ENCODE peak calls at places on chromosomes 4 and X, in nine cellular contexts. R, I, Q, E, K, V, M, A and F are unnamed samples. For H3K36me3, the result is how much of the 10 kb centered on the place peaks cover.

GRCh38 chrX:2330910-2331309 is 169.9 kb downstream of the DHRSX start:
- DNase-seq in R (no peak), I (no peak), Q (no peak), E (no peak), K (no peak), V (no peak), M (no peak), A (no peak), F (no peak)

GRCh38 chrX:46912098-46912672 is at the start of gene JADE3:
- DNase-seq in R (peak), I (peak), Q (peak), E (peak), K (peak), V (peak), M (peak), A (peak), F (peak)

GRCh38 chrX:108527724-108528123 is 88.1 kb downstream of the COL4A5 start:
- DNase-seq in R (no peak), I (no peak), Q (no peak), E (no peak), K (no peak), V (no peak), M (no peak), A (no peak), F (no peak)

GRCh38 chrX:46913710-46914109 is 1.5 kb downstream of the JADE3 start:
- DNase-seq in R (peak), I (peak), Q (peak), E (no peak), K (peak), V (peak), M (peak), A (peak), F (peak)

GRCh38 chr4:140140566-140140965 is 13.4 kb downstream of the MAML3 start:
- DNase-seq in R (no peak), I (no peak), Q (no peak), E (no peak), K (no peak), V (no peak), M (no peak), A (no peak), F (no peak)

GRCh38 chr4:145177906-145178538 is 2.4 kb downstream of the OTUD4 start:
- DNase-seq in R (no peak), I (peak), Q (no peak), E (no peak), K (peak), V (peak), M (peak), A (no peak), F (peak)

GRCh38 chr4:177671845-177672244 is 229.6 kb upstream of the AGA start:
- DNase-seq in R (no peak), I (no peak), Q (no peak), E (no peak), K (no peak), V (no peak), M (no peak), A (no peak), F (no peak)

GRCh38 chr4:8204576-8205227 is 5.6 kb downstream of the SH3TC1 start:
- DNase-seq in R (no peak), I (no peak), Q (no peak), E (no peak), K (no peak), V (no peak), M (no peak), A (no peak), F (no peak)

GRCh38 chr4:81214518-81215218 is 354 bp downstream of the PRKG2 start:
- DNase-seq in R (peak), I (peak), Q (peak), E (no peak), K (peak), V (peak), M (peak), A (peak), F (peak)

GRCh38 chrX:75546724-75547123 is 23.9 kb upstream of the ZDHHC15 start:
- DNase-seq in R (no peak), I (no peak), Q (no peak), E (no peak), K (no peak), V (no peak), M (no peak), A (no peak), F (no peak)

GRCh38 chr4:168273838-168274237 is 44.7 kb downstream of the DDX60 start:
- DNase-seq in R (no peak), I (no peak), Q (no peak), E (no peak), K (peak), V (peak), M (no peak), A (no peak), F (no peak)

GRCh38 chr4:8777320-8778196 is 94.1 kb downstream of the HMX1 start:
- DNase-seq in R (no peak), I (no peak), Q (no peak), E (no peak), K (no peak), V (no peak), M (no peak), A (no peak), F (no peak)

GRCh38 chr4:73166212-73166611 is 92.4 kb downstream of the ANKRD17 start:
- DNase-seq in R (no peak), I (no peak), Q (no peak), E (no peak), K (no peak), V (no peak), M (no peak), A (no peak), F (no peak)

GRCh38 chr4:186192068-186192751 is 843 bp downstream of the CYP4V2 start:
- DNase-seq in R (peak), I (peak), Q (peak), E (no peak), K (peak), V (peak), M (peak), A (peak), F (peak)

GRCh38 chr4:134628074-134628473 is 426.5 kb upstream of the PABPC4L start:
- DNase-seq in R (no peak), I (no peak), Q (no peak), E (no peak), K (no peak), V (peak), M (no peak), A (no peak), F (peak)

GRCh38 chr4:74262522-74262921 is 45.7 kb upstream of the EPGN start:
- DNase-seq in R (no peak), I (no peak), Q (no peak), E (no peak), K (no peak), V (no peak), M (no peak), A (no peak), F (peak)

GRCh38 chrX:118049713-118050112 is 66.9 kb downstream of the KLHL13 start:
- DNase-seq in R (no peak), I (no peak), Q (no peak), E (no peak), K (no peak), V (no peak), M (no peak), A (no peak), F (no peak)

GRCh38 chrX:113370001-113370400 is 529.4 kb upstream of the AMOT start:
- DNase-seq in R (peak), I (no peak), Q (no peak), E (no peak), K (no peak), V (no peak), M (no peak), A (peak), F (no peak)

GRCh38 chr4:121397941-121398601 is 17.3 kb upstream of the QRFPR start:
- DNase-seq in R (no peak), I (no peak), Q (no peak), E (no peak), K (no peak), V (no peak), M (no peak), A (no peak), F (no peak)

GRCh38 chrX:137118136-137118535 is 84.3 kb upstream of the GPR101 start:
- DNase-seq in R (no peak), I (no peak), Q (no peak), E (no peak), K (no peak), V (no peak), M (no peak), A (no peak), F (no peak)

GRCh38 chrX:29617725-29618124 is 597.6 kb upstream of the MAGEB2 start:
- DNase-seq in R (no peak), I (no peak), Q (no peak), E (no peak), K (no peak), V (no peak), M (no peak), A (peak), F (no peak)

GRCh38 chr4:128247906-128248305 is 39.7 kb downstream of the PGRMC2 start:
- DNase-seq in R (no peak), I (no peak), Q (no peak), E (no peak), K (no peak), V (no peak), M (no peak), A (no peak), F (no peak)

GRCh38 chr4:182582245-182582644 is 334.9 kb downstream of the DCTD start:
- DNase-seq in R (no peak), I (no peak), Q (no peak), E (no peak), K (peak), V (no peak), M (no peak), A (no peak), F (no peak)

GRCh38 chr4:173367946-173368345 is 2.8 kb upstream of the SAP30 start:
- DNase-seq in R (no peak), I (no peak), Q (no peak), E (no peak), K (peak), V (peak), M (no peak), A (no peak), F (peak)

GRCh38 chr4:1113311-1114009 is at the start of gene RNF212:
- DNase-seq in R (no peak), I (peak), Q (peak), E (no peak), K (no peak), V (peak), M (no peak), A (peak), F (no peak)

GRCh38 chrX:101550362-101550761 is at the start of gene ARMCX1:
- DNase-seq in R (peak), I (peak), Q (peak), E (peak), K (peak), V (peak), M (peak), A (peak), F (peak)

GRCh38 chr4:804804-805203 is 21.1 kb downstream of the CPLX1 start:
- DNase-seq in R (no peak), I (no peak), Q (peak), E (no peak), K (no peak), V (no peak), M (no peak), A (no peak), F (no peak)

GRCh38 chrX:4656419-4656818 is 943.0 kb upstream of the PRKX start:
- DNase-seq in R (no peak), I (no peak), Q (no peak), E (no peak), K (peak), V (no peak), M (no peak), A (no peak), F (no peak)

GRCh38 chrX:262391-262909 is 18.7 kb upstream of the PLCXD1 start:
- DNase-seq in R (no peak), I (peak), Q (peak), E (no peak), K (no peak), V (no peak), M (no peak), A (no peak), F (no peak)

GRCh38 chr4:7831330-7831729 is 108.3 kb downstream of the AFAP1 start:
- DNase-seq in R (no peak), I (no peak), Q (no peak), E (no peak), K (no peak), V (peak), M (peak), A (no peak), F (peak)

GRCh38 chr4:164977243-164978164 is at the start of gene TRIM61:
- DNase-seq in R (peak), I (peak), Q (peak), E (peak), K (no peak), V (peak), M (peak), A (no peak), F (no peak)
- H3K9ac ChIP-seq in R (no peak), I (no peak), Q (peak), E (peak), K (no peak), V (peak), M (peak), A (no peak), F (peak)

GRCh38 chr4:52718123-52718522 is 33.1 kb downstream of the ERVMER34-1 start:
- DNase-seq in R (no peak), I (no peak), Q (no peak), E (no peak), K (peak), V (peak), M (peak), A (no peak), F (no peak)
- H3K36me3 ChIP-seq in R (under half), I (under half), Q (half or more), E (half or more), K (under half), V (under half), M (under half), A (under half), F (under half)

GRCh38 chrX:96834137-96834536 is 49.6 kb upstream of the RPA4 start:
- DNase-seq in R (no peak), I (no peak), Q (no peak), E (no peak), K (no peak), V (no peak), M (no peak), A (no peak), F (no peak)

GRCh38 chrX:96837808-96838207 is 45.9 kb upstream of the RPA4 start:
- DNase-seq in R (no peak), I (no peak), Q (no peak), E (no peak), K (peak), V (peak), M (no peak), A (no peak), F (peak)

GRCh38 chrX:96841325-96841724 is 42.4 kb upstream of the RPA4 start:
- DNase-seq in R (no peak), I (no peak), Q (no peak), E (no peak), K (no peak), V (no peak), M (no peak), A (no peak), F (no peak)

GRCh38 chrX:96833333-96833732 is 50.4 kb upstream of the RPA4 start:
- DNase-seq in R (no peak), I (no peak), Q (no peak), E (no peak), K (no peak), V (no peak), M (no peak), A (no peak), F (peak)

GRCh38 chrX:96835660-96836289 is 47.9 kb upstream of the RPA4 start:
- DNase-seq in R (no peak), I (no peak), Q (no peak), E (no peak), K (no peak), V (no peak), M (no peak), A (no peak), F (no peak)
- H3K4me3 ChIP-seq in R (no peak), I (no peak), Q (no peak), E (no peak), K (no peak), V (no peak), M (no peak), A (no peak), F (no peak)

DNA sequence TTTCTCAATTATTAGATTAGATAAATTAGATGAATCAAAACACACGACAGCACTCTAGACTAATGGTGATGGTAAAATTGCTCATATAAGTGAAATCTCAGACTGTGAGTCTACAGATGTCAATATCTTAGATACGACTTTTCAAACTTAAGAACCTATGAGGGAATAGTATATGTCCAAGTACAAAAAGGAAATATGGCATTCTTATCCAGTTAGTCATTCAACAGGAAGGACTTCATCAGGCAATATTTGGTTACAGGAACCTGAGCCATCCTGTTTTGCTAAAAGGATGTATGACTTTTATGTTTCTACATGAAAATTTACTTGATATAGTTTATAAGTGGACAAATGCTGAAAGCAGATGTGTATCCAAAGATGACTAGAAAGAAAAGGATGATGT is 107.0 kb downstream of the CT47B1 start:
- DNase-seq in R (no peak), I (no peak), Q (no peak), E (no peak), K (peak), V (peak), M (no peak), A (no peak), F (no peak)
- H3K9ac ChIP-seq in R (no peak), I (no peak), Q (no peak), E (no peak), K (no peak), V (no peak), M (no peak), A (no peak), F (peak)

GRCh38 chr4:118834070-118834469 is 1.9 kb downstream of the SEC24D start:
- DNase-seq in R (no peak), I (no peak), Q (no peak), E (no peak), K (no peak), V (peak), M (peak), A (no peak), F (peak)

GRCh38 chr4:118825799-118826198 is 10.1 kb downstream of the SEC24D start:
- DNase-seq in R (no peak), I (no peak), Q (no peak), E (no peak), K (no peak), V (no peak), M (no peak), A (no peak), F (no peak)

GRCh38 chr4:118826723-118827444 is 9.0 kb downstream of the SEC24D start:
- DNase-seq in R (no peak), I (no peak), Q (no peak), E (no peak), K (no peak), V (no peak), M (no peak), A (no peak), F (peak)

GRCh38 chr4:118833192-118833820 is 2.6 kb downstream of the SEC24D start:
- DNase-seq in R (no peak), I (no peak), Q (no peak), E (no peak), K (no peak), V (no peak), M (no peak), A (no peak), F (peak)

DNA sequence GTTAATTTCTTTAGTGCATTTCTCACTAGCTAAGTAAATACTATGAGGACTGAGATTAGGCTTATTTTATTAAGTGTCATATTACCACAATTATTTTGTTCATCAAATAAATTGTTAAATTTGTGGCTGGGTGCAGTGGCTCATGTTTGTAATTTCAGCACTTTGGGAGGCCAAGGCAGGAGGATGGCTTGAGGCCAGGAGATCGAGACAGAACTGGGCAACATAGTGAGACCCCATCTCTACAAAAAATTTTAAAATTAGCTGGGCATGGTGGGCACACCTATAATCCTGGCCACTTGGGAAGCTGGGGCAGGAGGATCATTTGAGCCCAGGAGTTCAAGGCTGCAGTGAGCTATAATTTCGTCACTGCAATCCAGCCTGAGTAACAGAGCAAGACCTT is 6.8 kb downstream of the SEC24D start:
- DNase-seq in R (no peak), I (no peak), Q (no peak), E (no peak), K (no peak), V (no peak), M (no peak), A (no peak), F (no peak)
- H3K36me3 ChIP-seq in R (under half), I (under half), Q (half or more), E (half or more), K (under half), V (under half), M (half or more), A (under half), F (half or more)

GRCh38 chrX:78103656-78104446 is at the start of gene PGK1:
- DNase-seq in R (peak), I (peak), Q (peak), E (peak), K (peak), V (peak), M (peak), A (peak), F (peak)

GRCh38 chrX:78104447-78105176 is 564 bp downstream of the PGK1 start:
- DNase-seq in R (no peak), I (peak), Q (peak), E (no peak), K (peak), V (peak), M (peak), A (peak), F (peak)

GRCh38 chrX:78106651-78106986 is 2.6 kb downstream of the PGK1 start:
- DNase-seq in R (no peak), I (no peak), Q (no peak), E (no peak), K (no peak), V (no peak), M (no peak), A (no peak), F (no peak)

GRCh38 chrX:78103001-78103634 is 930 bp upstream of the PGK1 start:
- DNase-seq in R (no peak), I (no peak), Q (no peak), E (no peak), K (no peak), V (no peak), M (no peak), A (no peak), F (no peak)

GRCh38 chrX:78105944-78106650 is 2.0 kb downstream of the PGK1 start:
- DNase-seq in R (no peak), I (peak), Q (no peak), E (no peak), K (no peak), V (peak), M (no peak), A (no peak), F (no peak)
- H3K4me3 ChIP-seq in R (peak), I (peak), Q (peak), E (peak), K (peak), V (peak), M (no peak), A (peak), F (peak)

GRCh38 chr4:17030543-17030942 is 132.1 kb upstream of the LDB2 start:
- DNase-seq in R (no peak), I (no peak), Q (no peak), E (no peak), K (peak), V (peak), M (peak), A (no peak), F (peak)

GRCh38 chr4:17029964-17030363 is 131.5 kb upstream of the LDB2 start:
- DNase-seq in R (no peak), I (no peak), Q (no peak), E (no peak), K (no peak), V (no peak), M (peak), A (no peak), F (no peak)

GRCh38 chr4:17038510-17039176 is 140.2 kb upstream of the LDB2 start:
- DNase-seq in R (no peak), I (no peak), Q (no peak), E (no peak), K (no peak), V (no peak), M (no peak), A (peak), F (no peak)

GRCh38 chr4:17029432-17029831 is 131.0 kb upstream of the LDB2 start:
- DNase-seq in R (no peak), I (no peak), Q (no peak), E (no peak), K (no peak), V (no peak), M (no peak), A (no peak), F (no peak)

GRCh38 chr4:17033256-17034245 is 135.1 kb upstream of the LDB2 start:
- DNase-seq in R (no peak), I (no peak), Q (no peak), E (no peak), K (no peak), V (peak), M (no peak), A (no peak), F (no peak)
- H3K9ac ChIP-seq in R (no peak), I (no peak), Q (no peak), E (no peak), K (no peak), V (no peak), M (peak), A (no peak), F (no peak)

GRCh38 chr4:3221996-3222395 is 27.0 kb upstream of the MSANTD1 start:
- DNase-seq in R (no peak), I (no peak), Q (no peak), E (no peak), K (no peak), V (no peak), M (no peak), A (no peak), F (no peak)
- H3K36me3 ChIP-seq in R (under half), I (under half), Q (half or more), E (half or more), K (under half), V (under half), M (half or more), A (under half), F (half or more)

DNA sequence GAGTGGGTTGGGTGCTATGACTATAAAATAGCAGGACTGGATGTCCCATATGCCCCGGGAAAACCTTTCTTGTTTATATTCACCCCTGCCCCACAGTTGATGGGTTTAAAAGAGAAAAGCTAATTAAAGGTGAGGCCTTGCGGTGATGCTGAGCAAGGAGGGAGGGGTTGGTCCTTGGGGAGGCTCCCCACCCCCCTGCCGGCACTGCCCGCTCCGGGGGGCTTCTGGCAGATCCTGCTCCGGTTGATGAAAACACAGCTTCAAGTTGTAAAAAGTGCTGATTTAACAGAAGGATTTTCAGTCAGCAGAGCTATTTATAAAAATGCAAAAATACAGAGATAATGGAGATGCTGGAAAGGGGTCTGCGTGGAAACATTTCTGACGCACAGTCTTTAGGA is 68.6 kb downstream of the MTMR1 start:
- DNase-seq in R (no peak), I (no peak), Q (no peak), E (no peak), K (no peak), V (no peak), M (no peak), A (no peak), F (no peak)
- H3K4me3 ChIP-seq in R (no peak), I (no peak), Q (no peak), E (no peak), K (no peak), V (no peak), M (no peak), A (no peak), F (no peak)